ENCODE peak calls at places on chromosomes 6 and 20, in ten cellular contexts. Q, W, C, B, X, S, V, R, A and U are unnamed samples.

GRCh38 chr6:17687136-17687535 is 19.6 kb downstream of the NUP153 start:
- DNase-seq in Q (no peak), W (no peak), C (no peak), B (no peak), X (no peak), S (no peak), V (no peak), R (no peak), A (no peak), U (no peak)

GRCh38 chr6:48664850-48665249 is 553.9 kb upstream of the PTCHD4 start:
- DNase-seq in Q (no peak), W (no peak), C (peak), B (no peak), X (no peak), S (no peak), V (peak), R (no peak), A (no peak), U (no peak)

GRCh38 chr6:105642708-105643107 is 239.8 kb upstream of the PREP start:
- DNase-seq in Q (no peak), W (no peak), C (peak), B (no peak), X (no peak), S (no peak), V (no peak), R (no peak), A (no peak), U (no peak)

GRCh38 chr6:119261944-119262284 is 87.6 kb downstream of the MAN1A1 start:
- DNase-seq in Q (no peak), W (no peak), C (no peak), B (no peak), X (no peak), S (no peak), V (no peak), R (no peak), A (no peak), U (no peak)

GRCh38 chr20:31572042-31572700 is 32.9 kb upstream of the ID1 start:
- DNase-seq in Q (peak), W (no peak), C (no peak), B (no peak), X (no peak), S (no peak), V (no peak), R (no peak), A (peak), U (no peak)

GRCh38 chr20:37311710-37312355 is 22.4 kb downstream of the MANBAL start:
- DNase-seq in Q (no peak), W (no peak), C (no peak), B (no peak), X (no peak), S (no peak), V (peak), R (no peak), A (no peak), U (no peak)

GRCh38 chr6:692356-692851 is 535 bp downstream of the EXOC2 start:
- DNase-seq in Q (peak), W (peak), C (no peak), B (peak), X (peak), S (peak), V (peak), R (peak), A (peak), U (peak)

GRCh38 chr6:1263039-1263849 is 48.7 kb upstream of the FOXQ1 start:
- DNase-seq in Q (no peak), W (no peak), C (peak), B (no peak), X (no peak), S (no peak), V (peak), R (no peak), A (no peak), U (no peak)

GRCh38 chr6:168660400-168660945 is 219.5 kb downstream of the SMOC2 start:
- DNase-seq in Q (no peak), W (no peak), C (no peak), B (no peak), X (no peak), S (no peak), V (no peak), R (no peak), A (no peak), U (no peak)

GRCh38 chr20:35909176-35909575 is 45.1 kb downstream of the SCAND1 start:
- DNase-seq in Q (no peak), W (peak), C (no peak), B (no peak), X (no peak), S (no peak), V (no peak), R (no peak), A (no peak), U (no peak)